ENCODE peak calls at places on chromosomes 5 and 9, in ten cellular contexts. B is COR-L47; S is left ventricle myocardium inferior; O is stimulated activated CD4-positive, alpha-beta T cell treated with anti-CD3 and anti-CD28 coated beads, Interleukin-1b, Interleukin-23, amount 100 ng/mL, for 4 hours; K is amygdala; J is neuronal stem cell; I is D341Med; E is EL; F is epithelial cell of esophagus; A is OCI-LY7. G is an unnamed sample.
A peak's percentile ranks its signal among the peaks of the same experiment; 100 is the strongest.

GRCh38 chr9:77712533-77713130 is 64.5 kb upstream of the GNA14 start:
- DNase-seq in A (no peak), O (no peak), F (peak; percentile 78), B (no peak), J (no peak), S (no peak), K (no peak), I (no peak), E (peak; percentile 90), G (no peak)

GRCh38 chr5:171115519-171115918 is 193.5 kb upstream of the TLX3 start:
- DNase-seq in J (no peak), I (no peak), K (no peak), A (no peak), F (no peak), E (no peak), S (no peak), B (no peak), O (no peak), G (no peak)

GRCh38 chr5:124828731-124829130 is 82.3 kb upstream of the ZNF608 start:
- DNase-seq in E (no peak), J (no peak), B (no peak), F (no peak), K (no peak), I (no peak), S (no peak), A (no peak), O (no peak), G (no peak)

GRCh38 chr5:174327317-174327864 is 281.9 kb downstream of the NSG2 start:
- DNase-seq in F (peak; percentile 64), S (peak; percentile 56), B (peak; percentile 93), I (peak; percentile 85), K (no peak), E (peak; percentile 74), A (peak; percentile 74), O (peak; percentile 24), J (peak; percentile 75), G (peak; percentile 94)

GRCh38 chr5:68333649-68334549 is 118.3 kb downstream of the PIK3R1 start:
- DNase-seq in J (no peak), S (no peak), E (peak; percentile 95), I (no peak), K (no peak), B (no peak), A (no peak), F (peak; percentile 73), O (no peak), G (no peak)

GRCh38 chr5:95530441-95530840 is 24.3 kb downstream of the SKIC3 start:
- DNase-seq in E (peak; percentile 82), A (no peak), S (no peak), I (no peak), B (no peak), K (no peak), O (no peak), J (no peak), F (peak; percentile 84), G (no peak)

GRCh38 chr5:22226423-22226822 is 626.7 kb downstream of the CDH12 start:
- DNase-seq in O (no peak), I (no peak), A (no peak), E (no peak), F (no peak), K (no peak), S (no peak), B (no peak), J (no peak), G (no peak)

GRCh38 chr5:116681334-116682013 is 106.9 kb upstream of the SEMA6A start:
- DNase-seq in S (no peak), K (no peak), J (no peak), E (no peak), F (no peak), A (no peak), I (no peak), O (no peak), B (no peak), G (no peak)

GRCh38 chr5:142296914-142297417 is 27.9 kb downstream of the SPRY4 start:
- DNase-seq in F (no peak), O (no peak), S (peak; percentile 36), K (no peak), B (no peak), A (no peak), J (no peak), E (peak; percentile 77), I (no peak), G (no peak)

GRCh38 chr9:3887121-3887797 is 361.5 kb upstream of the RFX3 start:
- DNase-seq in A (no peak), J (no peak), O (no peak), K (no peak), I (peak; percentile 24), B (peak; percentile 89), S (no peak), F (peak; percentile 22), E (no peak), G (no peak)

GRCh38 chr9:83955985-83956287 is 24.1 kb downstream of the HNRNPK start:
- DNase-seq in O (no peak), B (no peak), F (no peak), J (no peak), A (peak; percentile 38), I (no peak), S (peak; percentile 46), K (no peak), E (no peak), G (no peak)

GRCh38 chr9:90854637-90855036 is 53.0 kb downstream of the SYK start:
- DNase-seq in A (no peak), I (no peak), K (no peak), F (peak; percentile 41), S (no peak), B (no peak), J (no peak), O (no peak), E (no peak), G (no peak)

GRCh38 chr5:173923236-173924104 is 35.3 kb downstream of the CPEB4 start:
- DNase-seq in B (no peak), S (no peak), A (peak; percentile 37), O (no peak), J (no peak), I (no peak), K (no peak), E (peak; percentile 9), F (no peak), G (peak; percentile 18)

GRCh38 chr5:138961221-138961620 is 86.1 kb upstream of the LRRTM2 start:
- DNase-seq in K (no peak), J (no peak), S (no peak), O (no peak), I (no peak), E (no peak), B (no peak), F (no peak), A (no peak), G (no peak)

GRCh38 chr5:127492854-127493738 is 24.3 kb upstream of the PRRC1 start:
- DNase-seq in K (no peak), B (peak; percentile 31), J (peak; percentile 44), I (peak; percentile 42), O (no peak), A (peak; percentile 53), F (peak; percentile 57), E (peak; percentile 48), S (no peak), G (peak; percentile 38)

GRCh38 chr5:133446440-133446839 is 165.9 kb downstream of the FSTL4 start:
- DNase-seq in K (no peak), E (no peak), B (no peak), A (no peak), J (no peak), I (no peak), S (no peak), F (no peak), O (no peak), G (no peak)

GRCh38 chr5:71887680-71888079 is 168.6 kb downstream of the CARTPT start:
- DNase-seq in E (peak; percentile 83), J (no peak), I (no peak), S (no peak), O (no peak), K (no peak), B (peak; percentile 50), A (peak; percentile 90), F (peak; percentile 85), G (peak; percentile 54)

GRCh38 chr5:171999877-172000276 is 6.6 kb downstream of the FBXW11 start:
- DNase-seq in O (no peak), S (no peak), F (peak; percentile 79), A (peak; percentile 60), I (no peak), E (no peak), K (no peak), B (no peak), J (no peak), G (no peak)

GRCh38 chr9:95265960-95266359 is 51.5 kb downstream of the FANCC start:
- DNase-seq in E (no peak), K (no peak), J (no peak), S (no peak), F (no peak), B (no peak), A (no peak), I (no peak), O (no peak), G (no peak)

GRCh38 chr5:157167219-157167621 is 1.2 kb upstream of the GARIN3 start:
- DNase-seq in O (no peak), E (peak; percentile 60), B (no peak), I (no peak), K (no peak), F (no peak), A (no peak), J (no peak), S (no peak), G (peak; percentile 28)

GRCh38 chr5:134141346-134142050 is 27.0 kb downstream of the TCF7 start:
- DNase-seq in B (no peak), I (no peak), A (no peak), J (no peak), E (peak; percentile 21), K (no peak), F (peak; percentile 18), O (no peak), S (no peak), G (no peak)

GRCh38 chr9:104950838-104951237 is 22.9 kb upstream of the ABCA1 start:
- DNase-seq in F (peak; percentile 24), B (no peak), I (no peak), J (no peak), K (no peak), A (no peak), O (no peak), S (no peak), E (peak; percentile 31), G (no peak)

GRCh38 chr5:61496406-61497307 is 164.6 kb downstream of the ZSWIM6 start:
- DNase-seq in S (no peak), I (no peak), F (no peak), K (no peak), O (no peak), A (no peak), B (peak; percentile 33), E (no peak), J (peak; percentile 64), G (peak; percentile 82)

GRCh38 chr5:152503206-152503605 is 98.1 kb upstream of the NMUR2 start:
- DNase-seq in O (no peak), F (no peak), E (no peak), S (no peak), B (no peak), A (no peak), J (no peak), K (no peak), I (no peak), G (no peak)

GRCh38 chr5:138873096-138873885 is 1.8 kb downstream of the LRRTM2 start:
- DNase-seq in A (no peak), B (peak; percentile 58), I (peak; percentile 24), E (no peak), J (no peak), F (no peak), O (no peak), K (no peak), S (no peak), G (no peak)

GRCh38 chr5:143055596-143056330 is 285.6 kb downstream of the ARHGAP26 start:
- DNase-seq in O (no peak), K (no peak), S (no peak), B (no peak), A (no peak), F (peak; percentile 49), E (peak; percentile 52), J (no peak), I (no peak), G (no peak)

GRCh38 chr9:6214903-6215302 is 704 bp upstream of the IL33 start:
- DNase-seq in F (no peak), S (no peak), I (no peak), E (no peak), B (no peak), K (no peak), J (no peak), O (no peak), A (no peak), G (no peak)

GRCh38 chr9:99878651-99879050 is 27.8 kb upstream of the STX17 start:
- DNase-seq in B (no peak), A (no peak), I (no peak), O (no peak), K (no peak), S (no peak), E (no peak), J (no peak), F (peak; percentile 7), G (no peak)

G was measured in neural progenitor cell.